ENCODE peak calls at places on chromosomes 1 and 21, in ten cellular contexts. Q, M, Z, U, O, E, I, H, W and P are unnamed samples.

GRCh38 chr1:59188413-59189213 is 108.3 kb upstream of the FGGY start:
- DNase-seq in O (no peak), W (no peak), M (no peak), Z (no peak), U (no peak), H (no peak), Q (no peak), I (no peak), E (no peak), P (no peak)

GRCh38 chr21:44575307-44576024 is 1.9 kb downstream of the KRTAP10-4 start:
- DNase-seq in E (no peak), U (no peak), H (no peak), O (no peak), M (no peak), Z (no peak), Q (no peak), W (no peak), I (no peak), P (no peak)

GRCh38 chr1:155038602-155039307 is 5.1 kb downstream of the DCST1 start:
- DNase-seq in I (peak; percentile 29), Z (no peak), H (no peak), E (no peak), W (no peak), O (peak; percentile 45), M (no peak), Q (peak; percentile 71), U (peak; percentile 56), P (no peak)

GRCh38 chr1:156464825-156465452 is 35.6 kb downstream of the MEF2D start:
- DNase-seq in U (no peak), Q (peak; percentile 76), E (no peak), W (no peak), H (no peak), I (no peak), Z (no peak), M (no peak), O (no peak), P (no peak)

GRCh38 chr1:76989976-76990375 is 122.7 kb downstream of the ST6GALNAC5 start:
- DNase-seq in W (no peak), Q (no peak), O (no peak), E (no peak), Z (no peak), H (no peak), I (no peak), M (no peak), U (no peak), P (no peak)

GRCh38 chr1:15401391-15402055 is 8.2 kb upstream of the EFHD2 start:
- DNase-seq in M (no peak), Z (no peak), U (no peak), W (no peak), E (no peak), O (no peak), Q (no peak), H (no peak), I (no peak), P (no peak)

GRCh38 chr21:45596704-45597318 is 46.7 kb upstream of the PCBP3 start:
- DNase-seq in W (peak; percentile 72), U (peak; percentile 77), I (peak; percentile 40), O (peak; percentile 15), E (peak; percentile 73), H (peak; percentile 35), Z (peak; percentile 87), M (peak; percentile 88), Q (peak; percentile 54), P (peak; percentile 78)

GRCh38 chr1:111197598-111198289 is 2.7 kb downstream of the DENND2D start:
- DNase-seq in I (no peak), H (peak; percentile 4), Z (no peak), W (peak; percentile 54), U (peak; percentile 58), O (no peak), M (peak; percentile 51), Q (peak; percentile 17), E (no peak), P (peak; percentile 1)

GRCh38 chr1:60133848-60134247 is 60.3 kb upstream of the C1orf87 start:
- DNase-seq in U (no peak), M (no peak), H (no peak), W (no peak), Z (no peak), Q (peak; percentile 76), I (no peak), O (no peak), E (no peak), P (peak; percentile 20)

GRCh38 chr1:32766328-32766972 is 50.7 kb downstream of the YARS1 start:
- DNase-seq in U (no peak), I (no peak), M (peak; percentile 42), O (no peak), Z (no peak), H (no peak), E (no peak), Q (no peak), W (no peak), P (no peak)

GRCh38 chr21:25501996-25502665 is 105.2 kb downstream of the MRPL39 start:
- DNase-seq in I (no peak), Z (peak; percentile 28), M (no peak), W (no peak), Q (no peak), U (no peak), E (no peak), H (no peak), O (no peak), P (no peak)